ENCODE peak calls at places on chromosomes 4 and X, in nine cellular contexts. V is WTC11, L is ovary, O is Calu3, D is epithelial cell of esophagus, R is breast epithelium, E is GM13977, M is RWPE1, Y is body of pancreas. X is an unnamed sample.

GRCh38 chr4:94169803-94170372 is 37.8 kb upstream of the SMARCAD1 start:
- DNase-seq in M (no peak), O (no peak), Y (no peak), E (no peak), L (no peak), R (no peak), D (no peak), V (no peak), X (no peak)

GRCh38 chr4:37054670-37055069 is 189.9 kb upstream of the NWD2 start:
- DNase-seq in D (no peak), M (no peak), Y (no peak), O (no peak), L (no peak), R (no peak), E (no peak), V (peak; percentile 31), X (no peak)

GRCh38 chr4:128384765-128385164 is 97.2 kb upstream of the PGRMC2 start:
- DNase-seq in D (no peak), M (no peak), Y (no peak), E (no peak), V (no peak), O (no peak), R (no peak), L (no peak), X (no peak)

GRCh38 chr4:185846550-185847210 is 34.7 kb upstream of the SORBS2 start:
- DNase-seq in V (no peak), O (no peak), M (no peak), D (peak; percentile 18), L (no peak), R (no peak), E (no peak), Y (no peak), X (no peak)

GRCh38 chrX:3939967-3940610 is 226.6 kb upstream of the PRKX start:
- DNase-seq in D (peak; percentile 4), O (peak; percentile 57), V (no peak), R (no peak), Y (peak; percentile 49), M (peak; percentile 3), L (no peak), E (peak; percentile 25), X (no peak)

GRCh38 chr4:26525136-26525535 is 34.9 kb upstream of the CCKAR start:
- DNase-seq in Y (no peak), R (no peak), E (no peak), V (no peak), L (no peak), M (peak; percentile 25), D (peak; percentile 55), O (no peak), X (no peak)

GRCh38 chr4:184802203-184803015 is 23.4 kb downstream of the ACSL1 start:
- DNase-seq in O (no peak), D (no peak), V (no peak), Y (no peak), R (no peak), L (no peak), E (no peak), M (no peak), X (no peak)

GRCh38 chr4:141587897-141588296 is 48.5 kb upstream of the IL15 start:
- DNase-seq in L (no peak), M (peak; percentile 9), R (no peak), Y (no peak), E (no peak), O (no peak), V (no peak), D (peak; percentile 36), X (no peak)

GRCh38 chrX:17036172-17036961 is 89.9 kb downstream of the REPS2 start:
- DNase-seq in D (no peak), V (no peak), E (no peak), M (no peak), R (no peak), O (no peak), L (no peak), Y (no peak), X (no peak)

GRCh38 chr4:6674500-6675149 is 19.1 kb upstream of the S100P start:
- DNase-seq in M (peak; percentile 38), D (peak; percentile 82), Y (peak; percentile 48), V (no peak), L (no peak), O (peak; percentile 46), R (no peak), E (peak; percentile 76), X (no peak)
- TF ChIP-seq CTCF in M (peak; percentile 72), D (peak; percentile 82), Y (peak; percentile 19), V (no peak), L (no peak), O (peak; percentile 59), R (no peak), E (peak; percentile 42), X (peak; percentile 18)

DNA sequence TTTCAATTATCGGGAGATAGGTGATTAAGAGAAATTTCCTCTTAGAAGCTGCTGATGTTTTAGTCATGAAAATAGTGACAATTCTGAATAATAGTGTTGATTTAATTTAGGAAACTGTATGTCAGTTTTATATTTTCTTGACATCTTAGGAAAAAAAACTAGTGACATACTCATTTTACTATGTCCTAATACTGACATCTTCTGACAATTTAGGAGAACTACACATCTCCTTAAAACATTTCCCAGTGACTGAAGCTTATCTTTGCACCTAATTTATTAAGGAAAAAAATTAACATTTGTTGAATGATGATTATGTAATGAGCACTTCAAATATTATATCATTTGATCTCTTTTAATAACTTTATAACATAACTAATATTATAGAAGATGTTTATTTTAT is 42.0 kb upstream of the RBMXL3 start:
- DNase-seq in R (no peak), O (no peak), M (peak; percentile 4), Y (no peak), E (peak; percentile 7), L (no peak), V (no peak), D (peak; percentile 24), X (no peak)
- TF ChIP-seq CTCF in R (peak; percentile 27), O (peak; percentile 34), M (peak; percentile 46), Y (peak; percentile 27), E (peak; percentile 34), L (no peak), V (no peak), D (peak; percentile 13), X (peak; percentile 44)

GRCh38 chrX:79530310-79531108 is 163.4 kb upstream of the ITM2A start:
- DNase-seq in V (no peak), R (no peak), E (no peak), L (no peak), M (no peak), Y (no peak), O (no peak), D (no peak), X (no peak)

GRCh38 chrX:79524642-79525041 is 157.5 kb upstream of the ITM2A start:
- DNase-seq in D (peak; percentile 7), O (peak; percentile 6), M (no peak), E (peak; percentile 13), Y (no peak), V (no peak), L (no peak), R (no peak), X (no peak)
- TF ChIP-seq CTCF in D (peak; percentile 23), O (peak; percentile 27), M (no peak), E (peak; percentile 39), Y (no peak), V (peak; percentile 12), L (no peak), R (no peak), X (no peak)

GRCh38 chr4:87973283-87974169 is 2.0 kb upstream of the SPP1 start:
- DNase-seq in R (no peak), O (peak; percentile 43), M (peak; percentile 46), Y (peak; percentile 62), D (peak; percentile 80), E (peak; percentile 30), L (peak; percentile 46), V (peak; percentile 66), X (no peak)
- TF ChIP-seq CTCF in R (peak; percentile 74), O (no peak), M (peak; percentile 83), Y (peak; percentile 88), D (peak; percentile 87), E (peak; percentile 69), L (no peak), V (peak; percentile 78), X (peak; percentile 83)

GRCh38 chrX:23317799-23318724 is 16.6 kb upstream of the PTCHD1 start:
- DNase-seq in Y (no peak), L (no peak), V (peak; percentile 57), D (peak; percentile 14), R (no peak), M (peak; percentile 24), O (peak; percentile 52), E (peak; percentile 48), X (no peak)
- TF ChIP-seq CTCF in Y (peak; percentile 39), L (no peak), V (peak; percentile 91), D (peak; percentile 73), R (no peak), M (peak; percentile 67), O (peak; percentile 71), E (peak; percentile 88), X (peak; percentile 45)

DNA sequence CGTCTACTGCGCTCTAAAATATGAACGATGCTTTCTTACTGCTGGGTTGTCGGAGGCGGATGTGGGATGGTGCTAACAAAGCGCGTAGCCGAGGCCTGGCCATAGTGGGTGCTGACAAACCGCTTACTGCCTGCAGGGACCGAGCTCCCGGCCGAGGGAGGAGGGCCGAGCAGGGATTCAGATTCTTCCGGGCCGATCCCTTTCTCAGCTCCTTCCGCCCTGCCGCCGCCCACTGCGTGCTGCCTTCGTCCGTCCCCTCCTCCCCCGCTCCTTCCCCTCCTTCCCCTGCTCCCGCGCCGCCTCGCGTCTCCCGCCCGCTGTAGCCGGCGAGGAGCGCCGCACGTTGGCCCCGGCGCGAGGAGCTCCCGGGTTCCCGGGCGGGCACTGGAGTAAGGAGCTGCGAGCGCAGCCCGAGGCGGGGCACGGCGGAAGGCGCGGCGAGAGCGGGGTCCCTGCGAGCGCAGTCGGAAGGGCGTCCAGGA is at the start of gene STK32B:
- DNase-seq in M (peak; percentile 46), E (peak; percentile 47), L (peak; percentile 46), R (peak; percentile 64), O (peak; percentile 10), V (peak; percentile 70), D (peak; percentile 70), Y (peak; percentile 34), X (peak; percentile 55)
- TF ChIP-seq CTCF in M (no peak), E (no peak), L (no peak), R (no peak), O (no peak), V (no peak), D (no peak), Y (no peak), X (no peak)

GRCh38 chr4:78372282-78372988 is 179.1 kb upstream of the ANXA3 start:
- DNase-seq in V (no peak), O (no peak), E (no peak), R (no peak), L (no peak), M (no peak), Y (no peak), D (no peak), X (no peak)
- TF ChIP-seq CTCF in V (no peak), O (no peak), E (no peak), R (no peak), L (no peak), M (no peak), Y (no peak), D (no peak), X (no peak)

DNA sequence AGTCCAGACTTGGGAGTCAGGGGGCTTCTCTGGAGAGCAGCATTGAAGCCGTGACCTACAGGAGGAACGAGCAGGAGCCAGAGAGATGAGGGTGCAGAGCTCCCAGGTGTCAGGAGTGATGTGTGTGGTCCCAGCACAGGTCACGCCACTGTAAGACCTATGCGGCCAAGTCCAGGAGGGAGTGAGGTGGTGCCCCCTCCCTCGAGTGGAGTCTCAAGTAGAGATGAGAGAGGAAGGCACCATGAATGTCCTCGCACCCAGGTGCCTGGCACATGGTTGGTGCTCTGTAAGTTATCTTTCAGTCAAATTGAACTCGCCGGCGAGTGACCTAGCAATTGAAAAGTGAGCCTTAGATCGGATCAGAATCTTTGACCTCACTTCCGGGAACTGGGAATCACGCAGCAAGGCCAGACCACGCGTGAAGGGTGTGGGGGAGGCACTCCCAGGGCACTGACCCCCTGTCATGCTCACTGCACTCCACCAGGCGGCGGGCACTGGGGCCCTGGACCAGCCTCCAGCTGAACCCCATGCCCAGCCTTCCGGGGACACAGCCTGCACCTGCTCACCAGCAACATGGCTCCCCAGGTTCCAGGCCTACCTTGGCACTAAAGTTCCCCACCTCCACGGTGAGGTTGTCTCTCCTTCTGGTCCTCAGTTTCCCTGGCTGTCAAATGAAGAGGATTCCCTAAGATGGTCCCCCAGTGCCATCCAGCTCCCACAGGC is 127.4 kb downstream of the HMX1 start:
- DNase-seq in M (no peak), L (no peak), Y (peak; percentile 1), E (no peak), R (peak; percentile 41), O (no peak), D (no peak), V (peak; percentile 38), X (no peak)
- TF ChIP-seq CTCF in M (no peak), L (no peak), Y (no peak), E (no peak), R (no peak), O (no peak), D (no peak), V (no peak), X (no peak)